ENCODE peak calls at places on chromosome 11, in four cellular contexts. R is K562, E is WTC11, Y is HepG2. M is an unnamed sample.

GRCh38 chr11:81578571-81578970 is 1155.1 kb downstream of the FAM181B start:
- DNase-seq in R (no peak), E (no peak), Y (no peak), M (no peak)

GRCh38 chr11:79113099-79113498 is 327.7 kb downstream of the TENM4 start:
- DNase-seq in R (no peak), E (no peak), Y (no peak), M (no peak)

GRCh38 chr11:71247551-71248250 is 4.7 kb downstream of the SHANK2 start:
- DNase-seq in R (no peak), E (peak), Y (no peak), M (no peak)

GRCh38 chr11:7571640-7572000 is 57.8 kb downstream of the PPFIBP2 start:
- DNase-seq in R (peak), E (peak), Y (peak), M (no peak)

GRCh38 chr11:2721163-2721935 is 21.6 kb upstream of the KCNQ1OT1 start:
- DNase-seq in R (no peak), E (peak), Y (no peak), M (no peak)

GRCh38 chr11:70892889-70893288 is 359.5 kb downstream of the SHANK2 start:
- DNase-seq in R (no peak), E (no peak), Y (no peak), M (no peak)

GRCh38 chr11:371716-372590 is 2.7 kb downstream of the B4GALNT4 start:
- DNase-seq in R (no peak), E (no peak), Y (no peak), M (no peak)

GRCh38 chr11:116709970-116710369 is 62.8 kb downstream of the BUD13 start:
- DNase-seq in R (no peak), E (no peak), Y (no peak), M (no peak)

GRCh38 chr11:132140056-132140455 is 769.6 kb downstream of the NTM start:
- DNase-seq in R (no peak), E (no peak), Y (no peak), M (no peak)

GRCh38 chr11:77374611-77375031 is 73.1 kb upstream of the GDPD4 start:
- DNase-seq in R (no peak), E (no peak), Y (no peak), M (no peak)

GRCh38 chr11:47857485-47858168 is 9.5 kb upstream of the NUP160 start:
- DNase-seq in R (no peak), E (no peak), Y (no peak), M (no peak)

GRCh38 chr11:86632499-86633269 is 39.7 kb downstream of the ME3 start:
- DNase-seq in R (no peak), E (peak), Y (peak), M (peak)

GRCh38 chr11:13222285-13222684 is 55.3 kb upstream of the BMAL1 start:
- DNase-seq in R (no peak), E (no peak), Y (no peak), M (no peak)

GRCh38 chr11:69699213-69699612 is 4.6 kb downstream of the FGF19 start:
- DNase-seq in R (no peak), E (no peak), Y (no peak), M (no peak)

GRCh38 chr11:70656293-70656692 is 258.0 kb downstream of the CTTN start:
- DNase-seq in R (no peak), E (no peak), Y (peak), M (no peak)

GRCh38 chr11:65558002-65558784 is at the start of gene LTBP3:
- DNase-seq in R (peak), E (peak), Y (peak), M (no peak)

GRCh38 chr11:630871-631270 is 3.9 kb upstream of the SCT start:
- DNase-seq in R (no peak), E (no peak), Y (no peak), M (no peak)

GRCh38 chr11:130651266-130651855 is 202.9 kb downstream of the ADAMTS15 start:
- DNase-seq in R (no peak), E (no peak), Y (no peak), M (no peak)

GRCh38 chr11:120363436-120363835 is 27.2 kb downstream of the ARHGEF12 start:
- DNase-seq in R (no peak), E (no peak), Y (no peak), M (no peak)

GRCh38 chr11:45335434-45335833 is 49.3 kb upstream of the SYT13 start:
- DNase-seq in R (no peak), E (no peak), Y (no peak), M (no peak)

GRCh38 chr11:9571071-9571765 is 2.3 kb upstream of the WEE1 start:
- DNase-seq in R (no peak), E (no peak), Y (no peak), M (no peak)

GRCh38 chr11:9568854-9569587 is 4.4 kb upstream of the WEE1 start:
- DNase-seq in R (no peak), E (peak), Y (peak), M (no peak)

GRCh38 chr11:9570313-9570712 is 3.2 kb upstream of the WEE1 start:
- DNase-seq in R (no peak), E (no peak), Y (no peak), M (no peak)

GRCh38 chr11:9568161-9568853 is 5.2 kb upstream of the WEE1 start:
- DNase-seq in R (no peak), E (no peak), Y (no peak), M (no peak)

GRCh38 chr11:9569588-9570164 is 3.8 kb upstream of the WEE1 start:
- DNase-seq in R (no peak), E (no peak), Y (no peak), M (no peak)
- TF ChIP-seq ETV6 in R (no peak), E (no peak), Y (no peak), M (no peak)

GRCh38 chr11:126635511-126635910 is 280.0 kb downstream of the ST3GAL4 start:
- DNase-seq in R (no peak), E (no peak), Y (no peak), M (no peak)
- TF ChIP-seq ETV6 in R (no peak), E (no peak), Y (no peak), M (no peak)

DNA sequence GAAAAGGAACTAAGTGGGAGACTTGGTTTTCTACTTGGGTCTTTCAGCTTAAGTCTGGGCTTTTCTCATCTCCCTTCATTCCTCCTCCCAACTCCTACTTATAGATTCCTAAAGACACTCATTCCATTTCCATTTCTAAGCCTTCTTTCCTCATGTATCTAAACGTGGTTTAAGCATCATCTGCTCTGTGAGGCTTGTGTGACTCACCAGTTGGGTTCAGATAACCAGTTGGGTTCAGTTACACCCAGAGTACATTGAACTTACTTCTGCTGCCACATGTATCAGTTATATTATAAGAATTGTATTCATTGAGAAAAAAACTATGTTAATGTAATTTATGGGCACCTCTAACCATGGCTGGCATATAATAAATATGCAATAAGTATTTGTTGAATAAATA is 831.2 kb upstream of the CCDC90B start:
- DNase-seq in R (no peak), E (no peak), Y (no peak), M (no peak)
- TF ChIP-seq ETV6 in R (no peak), E (no peak), Y (no peak), M (no peak)

DNA sequence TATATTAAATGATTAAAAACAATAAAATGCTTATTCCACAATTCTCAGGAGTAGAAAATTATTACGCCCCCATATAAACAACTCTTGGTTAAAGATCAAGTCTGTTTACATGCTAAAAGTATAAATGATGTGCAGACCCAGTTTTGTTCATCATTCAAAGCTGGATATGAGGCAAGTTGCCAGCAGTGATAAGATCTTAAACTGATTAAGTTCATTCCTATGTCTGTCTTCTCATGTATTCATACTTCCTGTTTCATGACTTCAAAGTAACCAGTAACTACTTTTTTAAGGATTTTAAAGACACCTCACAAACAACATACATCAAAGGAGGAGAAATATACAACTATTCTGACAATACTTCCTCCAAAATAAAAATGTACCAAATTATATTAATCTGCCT is 55.0 kb upstream of the ARHGAP32 start:
- DNase-seq in R (no peak), E (no peak), Y (no peak), M (no peak)
- TF ChIP-seq ETV6 in R (no peak), E (no peak), Y (no peak), M (no peak)

DNA sequence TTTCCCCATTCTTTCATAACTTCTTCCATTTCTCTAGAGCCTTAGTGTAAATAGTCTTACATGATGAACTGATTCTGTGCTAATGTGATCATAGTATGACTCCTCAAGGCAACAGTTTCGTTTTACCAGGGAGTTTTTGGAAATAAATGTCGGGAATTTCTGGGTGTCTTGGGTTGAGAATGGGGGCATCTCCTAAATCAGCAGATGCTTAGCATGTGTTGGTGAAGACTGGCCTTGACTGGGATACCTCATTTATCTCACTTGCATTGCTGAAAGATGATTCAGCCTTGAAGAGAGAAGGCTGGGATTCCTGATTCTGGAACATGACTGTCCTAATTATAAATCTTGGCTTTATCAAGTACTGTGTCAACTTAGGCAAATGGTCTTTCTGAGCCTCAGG is 115.7 kb upstream of the C11orf87 start:
- DNase-seq in R (no peak), E (no peak), Y (no peak), M (no peak)
- TF ChIP-seq ETV6 in R (no peak), E (no peak), Y (no peak), M (no peak)